ENCODE peak calls at places on chromosomes 1 and 21, in four cellular contexts. Y is activated CD8-positive, alpha-beta T cell treated with anti-CD3 and anti-CD28 coated beads, Interleukin-2, amount 10 ng/mL, durations not matched to agents 7 days and 5 days; Q is activated gamma-delta T cell treated with anti-CD3 and anti-CD28 coated beads, Interleukin-2, amount 50 U/mL, for 16 hours; W is substantia nigra. G is an unnamed sample.

GRCh38 chr1:22428672-22429071 is 23.0 kb upstream of the ZBTB40 start:
- DNase-seq in W (no peak), Q (no peak), Y (peak; percentile 46), G (peak; percentile 11)

GRCh38 chr1:154837679-154838171 is 32.4 kb downstream of the KCNN3 start:
- DNase-seq in W (no peak), Q (no peak), Y (no peak), G (no peak)

GRCh38 chr1:160553778-160554177 is 25.5 kb downstream of the CD84 start:
- DNase-seq in Y (no peak), Q (no peak), W (no peak), G (no peak)

GRCh38 chr21:25658427-25658980 is 19.4 kb downstream of the JAM2 start:
- DNase-seq in W (no peak), Q (no peak), Y (no peak), G (no peak)

GRCh38 chr1:92210701-92211100 is 7.0 kb upstream of the C1orf146 start:
- DNase-seq in W (no peak), Y (no peak), Q (no peak), G (no peak)

GRCh38 chr1:24622218-24622617 is 20.9 kb upstream of the SRRM1 start:
- DNase-seq in Y (no peak), W (no peak), Q (no peak), G (no peak)

GRCh38 chr1:85581802-85582686 is 1.5 kb downstream of the CCN1 start:
- DNase-seq in W (no peak), Q (no peak), Y (no peak), G (no peak)

GRCh38 chr1:162470216-162470615 is 27.4 kb upstream of the UHMK1 start:
- DNase-seq in Y (no peak), Q (no peak), W (no peak), G (no peak)

G was measured in GF-D8.